ENCODE peak calls at places on chromosomes 11 and 22, in seven cellular contexts. A, N, O, C, Q, G and M are unnamed samples.

GRCh38 chr11:126359431-126360048 is 4.1 kb downstream of the ST3GAL4 start:
- DNase-seq in A (peak; percentile 81), C (no peak), N (peak; percentile 37), O (no peak), Q (peak; percentile 48), G (peak; percentile 57), M (no peak)

GRCh38 chr11:46725338-46726205 is 6.6 kb downstream of the F2 start:
- DNase-seq in O (no peak), N (no peak), Q (no peak), C (no peak), G (no peak), A (no peak), M (no peak)

GRCh38 chr11:73306069-73306468 is 2.0 kb upstream of the ARHGEF17 start:
- DNase-seq in Q (no peak), C (no peak), O (peak; percentile 43), A (no peak), N (no peak), G (no peak), M (no peak)

GRCh38 chr11:121449123-121449522 is 3.0 kb upstream of the SORL1 start:
- DNase-seq in O (no peak), G (no peak), Q (no peak), C (no peak), A (no peak), N (no peak), M (no peak)

GRCh38 chr11:101706015-101706414 is 122.2 kb upstream of the TRPC6 start:
- DNase-seq in N (peak; percentile 54), C (no peak), G (no peak), Q (no peak), O (no peak), A (no peak), M (no peak)

GRCh38 chr11:71431271-71431670 is 16.9 kb downstream of the DHCR7 start:
- DNase-seq in A (no peak), O (no peak), Q (no peak), N (no peak), C (no peak), G (no peak), M (peak; percentile 30)

GRCh38 chr11:127003260-127003981 is 2.9 kb upstream of the KIRREL3 start:
- DNase-seq in A (no peak), O (peak; percentile 69), N (peak; percentile 58), G (no peak), C (no peak), Q (no peak), M (peak; percentile 84)

GRCh38 chr11:65419773-65420481 is 2.7 kb upstream of the NEAT1 start:
- DNase-seq in C (peak; percentile 99), G (peak; percentile 94), O (no peak), A (peak; percentile 93), Q (peak; percentile 98), N (peak; percentile 89), M (peak; percentile 89)

GRCh38 chr22:49400866-49401598 is 426.6 kb downstream of the BRD1 start:
- DNase-seq in N (no peak), C (no peak), Q (no peak), O (no peak), G (no peak), A (no peak), M (peak; percentile 5)

GRCh38 chr11:76339217-76339616 is 41.7 kb downstream of the THAP12 start:
- DNase-seq in C (no peak), G (peak; percentile 25), Q (peak; percentile 83), A (no peak), N (no peak), O (no peak), M (no peak)

GRCh38 chr11:61602775-61603569 is 22.1 kb upstream of the SYT7 start:
- DNase-seq in A (peak; percentile 81), N (peak; percentile 96), O (no peak), Q (peak; percentile 74), G (peak; percentile 69), C (peak; percentile 94), M (peak; percentile 76)

GRCh38 chr11:19474954-19475811 is 234.4 kb upstream of the E2F8 start:
- DNase-seq in G (no peak), Q (no peak), N (no peak), C (no peak), O (no peak), A (no peak), M (no peak)

GRCh38 chr11:43687120-43687791 is 6.7 kb downstream of the HSD17B12 start:
- DNase-seq in C (no peak), Q (peak; percentile 82), N (peak; percentile 19), A (peak; percentile 57), G (no peak), O (no peak), M (no peak)

GRCh38 chr11:120516461-120517389 is 5.2 kb downstream of the GRIK4 start:
- DNase-seq in O (no peak), C (no peak), G (no peak), N (no peak), A (no peak), Q (no peak), M (no peak)

GRCh38 chr11:119107538-119108150 is 500 bp downstream of the C2CD2L start:
- DNase-seq in Q (no peak), G (no peak), N (no peak), A (no peak), O (no peak), C (no peak), M (no peak)

GRCh38 chr11:61049854-61050253 is 52.4 kb upstream of the CD5 start:
- DNase-seq in N (no peak), Q (no peak), A (no peak), G (no peak), C (no peak), O (no peak), M (no peak)

GRCh38 chr11:35126879-35127576 is 11.9 kb upstream of the CD44 start:
- DNase-seq in A (no peak), Q (no peak), C (no peak), G (no peak), O (no peak), N (no peak), M (no peak)

GRCh38 chr11:130600139-130600538 is 151.7 kb downstream of the ADAMTS15 start:
- DNase-seq in A (no peak), Q (no peak), C (no peak), N (peak; percentile 64), G (no peak), O (no peak), M (no peak)

GRCh38 chr11:57464343-57465181 is 4.2 kb downstream of the RTN4RL2 start:
- DNase-seq in N (peak; percentile 41), O (no peak), G (no peak), A (no peak), C (no peak), Q (no peak), M (no peak)

GRCh38 chr11:122505304-122506006 is 150.1 kb upstream of the UBASH3B start:
- DNase-seq in A (peak; percentile 82), Q (peak; percentile 78), C (peak; percentile 95), N (peak; percentile 95), G (peak; percentile 68), O (peak; percentile 41), M (no peak)

DNA sequence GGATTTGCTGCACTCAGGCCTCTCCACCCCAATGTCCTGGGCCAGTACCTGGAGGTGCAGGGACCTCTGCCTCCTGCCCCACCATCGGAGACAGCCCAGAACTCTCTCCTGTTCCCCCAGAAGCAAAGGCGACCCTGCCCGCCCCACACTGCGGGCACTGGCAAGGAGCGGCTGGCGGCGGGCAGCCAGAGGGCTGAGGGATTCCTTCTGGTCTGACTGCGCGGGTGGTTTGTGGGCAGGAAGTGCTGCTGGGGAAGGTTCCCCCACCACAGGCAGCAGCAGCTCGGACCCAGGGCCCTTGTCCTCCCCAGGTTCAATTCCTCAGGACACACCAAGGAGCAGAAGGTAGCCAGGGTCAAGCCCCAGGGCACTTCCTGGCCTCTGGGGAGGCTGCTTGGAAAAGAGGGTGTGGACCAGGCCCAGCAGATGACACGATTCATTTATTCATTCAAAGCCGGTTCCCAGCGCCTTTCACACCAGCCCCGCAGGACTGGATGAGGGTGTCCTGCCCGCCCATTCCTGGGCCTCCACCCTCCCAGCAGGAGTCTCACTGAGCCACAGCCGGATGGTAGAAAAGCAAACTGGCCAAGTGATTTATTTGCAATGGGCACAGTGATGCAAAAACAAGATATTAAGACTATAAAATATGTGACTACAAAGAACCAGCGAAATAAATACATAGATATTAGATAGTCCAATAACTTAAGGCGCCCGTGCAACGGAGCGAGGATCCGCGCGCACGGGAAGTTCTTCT is 1.2 kb downstream of the PHLDA2 start:
- DNase-seq in O (peak; percentile 44), Q (no peak), C (no peak), N (peak; percentile 28), A (peak; percentile 51), G (peak; percentile 64), M (no peak)
- TF ChIP-seq POLR2A in O (no peak), Q (no peak), C (no peak), N (peak; percentile 25), A (no peak), G (no peak), M (no peak)

GRCh38 chr22:30877662-30878515 is 90.7 kb downstream of the MORC2 start:
- DNase-seq in A (peak; percentile 39), O (no peak), N (no peak), Q (no peak), C (no peak), G (no peak), M (no peak)

GRCh38 chr22:30878516-30879365 is 89.8 kb downstream of the MORC2 start:
- DNase-seq in C (no peak), Q (no peak), N (no peak), G (no peak), A (peak; percentile 51), O (no peak), M (no peak)

GRCh38 chr22:30875481-30876215 is 92.9 kb downstream of the MORC2 start:
- DNase-seq in O (no peak), Q (peak; percentile 97), C (no peak), A (peak; percentile 74), G (no peak), N (no peak), M (no peak)

GRCh38 chr22:30876221-30876751 is 92.3 kb downstream of the MORC2 start:
- DNase-seq in A (peak; percentile 53), C (no peak), Q (no peak), O (no peak), N (no peak), G (no peak), M (no peak)

DNA sequence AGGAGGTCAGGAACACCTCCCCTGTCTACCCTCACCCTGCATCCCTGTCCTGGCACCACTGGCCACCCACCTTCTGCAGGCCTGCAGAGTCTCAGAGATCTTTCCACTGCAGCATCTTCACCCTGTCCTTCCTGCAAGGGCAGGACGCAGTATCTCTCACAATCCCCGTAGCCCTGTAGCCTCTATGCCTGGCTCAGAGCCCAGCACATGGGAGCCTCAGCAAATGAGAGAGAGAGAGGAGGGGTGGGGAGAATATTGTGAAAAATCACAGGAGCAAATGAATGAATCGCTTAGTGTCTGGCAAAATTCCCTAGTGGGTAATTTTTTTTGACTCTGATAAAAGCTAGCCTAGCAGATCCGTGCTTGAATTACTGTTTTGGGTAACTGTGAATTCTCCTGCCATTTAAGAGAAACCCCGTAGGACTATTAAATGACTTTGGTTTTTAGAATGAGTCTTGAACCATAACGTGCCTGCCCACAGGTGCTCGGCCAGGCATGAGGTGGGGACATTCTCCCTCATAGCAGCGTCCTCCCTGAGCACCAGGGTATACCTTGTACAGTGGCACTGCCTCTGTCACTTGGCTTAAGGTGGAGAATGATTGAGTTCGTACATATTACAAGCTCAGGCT is 91.5 kb downstream of the MORC2 start:
- DNase-seq in N (peak; percentile 52), Q (peak; percentile 3), C (no peak), O (no peak), G (no peak), A (peak; percentile 58), M (no peak)
- H3K27ac ChIP-seq in N (no peak overlapping the region), Q (no peak overlapping the region), C (no peak overlapping the region), O (no peak overlapping the region), G (no peak overlapping the region), A (no peak overlapping the region), M (no peak overlapping the region)

GRCh38 chr22:43088979-43089717 is at the start of gene TTLL1:
- DNase-seq in N (peak; percentile 75), Q (peak; percentile 80), G (peak; percentile 93), A (peak; percentile 95), O (peak; percentile 84), C (peak; percentile 94), M (peak; percentile 93)
- TF ChIP-seq POLR2A in N (no peak), Q (no peak), G (no peak), A (peak; percentile 42), O (peak; percentile 44), C (no peak), M (peak; percentile 20)

GRCh38 chr22:46748948-46749681 is 11.1 kb upstream of the CERK start:
- DNase-seq in N (peak; percentile 49), O (no peak), A (no peak), G (no peak), Q (no peak), C (no peak), M (no peak)
- H3K27ac ChIP-seq in N (peak overlapping the region; percentile 52), O (no peak overlapping the region), A (no peak overlapping the region), G (peak overlapping the region; percentile 21), Q (no peak overlapping the region), C (no peak overlapping the region), M (peak overlapping the region; percentile 16)